ENCODE peak calls at places on chromosomes 2 and 18, in seven cellular contexts. One of them, this sample, is unnamed.

GRCh38 chr2:183898641-183899040 is 699.7 kb upstream of the ZNF804A start:
- DNase-seq in KBM-7: no peak
- DNase-seq in pons: peak; percentile 58
- DNase-seq in iPS DF 19.7: no peak
- DNase-seq in hippocampal formation: no peak
- DNase-seq in colonic mucosa: no peak
- DNase-seq in fibroblast of lung: peak; percentile 18
- DNase-seq in this sample: no peak

GRCh38 chr2:182047544-182047943 is 61.9 kb downstream of the PPP1R1C start:
- DNase-seq in KBM-7: no peak
- DNase-seq in pons: no peak
- DNase-seq in iPS DF 19.7: no peak
- DNase-seq in hippocampal formation: no peak
- DNase-seq in colonic mucosa: no peak
- DNase-seq in fibroblast of lung: no peak
- DNase-seq in this sample: no peak

GRCh38 chr2:178761759-178762371 is 45.4 kb downstream of the TTN start:
- DNase-seq in KBM-7: peak; percentile 46
- DNase-seq in pons: peak; percentile 50
- DNase-seq in iPS DF 19.7: no peak
- DNase-seq in hippocampal formation: no peak
- DNase-seq in colonic mucosa: peak; percentile 19
- DNase-seq in fibroblast of lung: peak; percentile 36
- DNase-seq in this sample: peak; percentile 59

GRCh38 chr18:26181343-26181826 is 44.9 kb upstream of the TAF4B start:
- DNase-seq in KBM-7: no peak
- DNase-seq in pons: no peak
- DNase-seq in iPS DF 19.7: no peak
- DNase-seq in hippocampal formation: no peak
- DNase-seq in colonic mucosa: no peak
- DNase-seq in fibroblast of lung: no peak
- DNase-seq in this sample: no peak

GRCh38 chr2:128562471-128563347 is 244.0 kb upstream of the HS6ST1 start:
- DNase-seq in KBM-7: no peak
- DNase-seq in pons: no peak
- DNase-seq in iPS DF 19.7: no peak
- DNase-seq in hippocampal formation: no peak
- DNase-seq in colonic mucosa: no peak
- DNase-seq in fibroblast of lung: peak; percentile 75
- DNase-seq in this sample: no peak

GRCh38 chr2:86700705-86701104 is 19.4 kb upstream of the RMND5A start:
- DNase-seq in KBM-7: no peak
- DNase-seq in pons: no peak
- DNase-seq in iPS DF 19.7: no peak
- DNase-seq in hippocampal formation: no peak
- DNase-seq in colonic mucosa: no peak
- DNase-seq in fibroblast of lung: peak; percentile 2
- DNase-seq in this sample: no peak

GRCh38 chr2:21042958-21043743 is 722 bp downstream of the APOB start:
- DNase-seq in KBM-7: peak; percentile 59
- DNase-seq in pons: peak; percentile 46
- DNase-seq in iPS DF 19.7: no peak
- DNase-seq in hippocampal formation: peak; percentile 51
- DNase-seq in colonic mucosa: peak; percentile 43
- DNase-seq in fibroblast of lung: peak; percentile 23
- DNase-seq in this sample: peak; percentile 47

GRCh38 chr2:235661136-235661535 is 167.3 kb downstream of the AGAP1 start:
- DNase-seq in KBM-7: no peak
- DNase-seq in pons: no peak
- DNase-seq in iPS DF 19.7: no peak
- DNase-seq in hippocampal formation: no peak
- DNase-seq in colonic mucosa: no peak
- DNase-seq in fibroblast of lung: no peak
- DNase-seq in this sample: peak; percentile 53

GRCh38 chr18:995641-996040 is 91.0 kb downstream of the ADCYAP1 start:
- DNase-seq in KBM-7: no peak
- DNase-seq in pons: no peak
- DNase-seq in iPS DF 19.7: no peak
- DNase-seq in hippocampal formation: no peak
- DNase-seq in colonic mucosa: no peak
- DNase-seq in fibroblast of lung: peak; percentile 93
- DNase-seq in this sample: no peak

GRCh38 chr18:48983793-48984437 is 33.1 kb upstream of the SMAD7 start:
- DNase-seq in KBM-7: peak; percentile 67
- DNase-seq in pons: no peak
- DNase-seq in iPS DF 19.7: no peak
- DNase-seq in hippocampal formation: no peak
- DNase-seq in colonic mucosa: no peak
- DNase-seq in fibroblast of lung: no peak
- DNase-seq in this sample: no peak

GRCh38 chr2:42918041-42918440 is 125.7 kb upstream of the HAAO start:
- DNase-seq in KBM-7: no peak
- DNase-seq in pons: no peak
- DNase-seq in iPS DF 19.7: no peak
- DNase-seq in hippocampal formation: no peak
- DNase-seq in colonic mucosa: no peak
- DNase-seq in fibroblast of lung: no peak
- DNase-seq in this sample: no peak

GRCh38 chr2:224520064-224520463 is 65.1 kb downstream of the CUL3 start:
- DNase-seq in KBM-7: no peak
- DNase-seq in pons: no peak
- DNase-seq in iPS DF 19.7: no peak
- DNase-seq in hippocampal formation: no peak
- DNase-seq in colonic mucosa: no peak
- DNase-seq in fibroblast of lung: peak; percentile 81
- DNase-seq in this sample: no peak

GRCh38 chr2:159446201-159446600 is 159.7 kb upstream of the WDSUB1 start:
- DNase-seq in KBM-7: no peak
- DNase-seq in pons: no peak
- DNase-seq in iPS DF 19.7: no peak
- DNase-seq in hippocampal formation: no peak
- DNase-seq in colonic mucosa: no peak
- DNase-seq in fibroblast of lung: no peak
- DNase-seq in this sample: no peak

GRCh38 chr2:26605195-26605968 is 35.8 kb downstream of the CIB4 start:
- DNase-seq in KBM-7: peak; percentile 68
- DNase-seq in pons: peak; percentile 54
- DNase-seq in iPS DF 19.7: peak; percentile 72
- DNase-seq in hippocampal formation: peak; percentile 7
- DNase-seq in colonic mucosa: peak; percentile 45
- DNase-seq in fibroblast of lung: peak; percentile 36
- DNase-seq in this sample: peak; percentile 56

GRCh38 chr2:501667-502066 is 175.5 kb downstream of the TMEM18 start:
- DNase-seq in KBM-7: no peak
- DNase-seq in pons: no peak
- DNase-seq in iPS DF 19.7: no peak
- DNase-seq in hippocampal formation: no peak
- DNase-seq in colonic mucosa: no peak
- DNase-seq in fibroblast of lung: no peak
- DNase-seq in this sample: no peak

This sample was measured in SK-N-DZ.